ENCODE peak calls at places on chromosome 16, in six cellular contexts. U, A, X, K, Y and T are unnamed samples.

GRCh38 chr16:77385481-77385880 is 49.4 kb downstream of the ADAMTS18 start:
- DNase-seq in K (no peak), U (no peak), X (no peak), A (no peak), Y (no peak), T (no peak)

GRCh38 chr16:74740795-74741304 is 33.8 kb downstream of the FA2H start:
- DNase-seq in A (no peak), Y (no peak), X (peak), K (peak), U (no peak), T (peak)

GRCh38 chr16:3950343-3951193 is 70.1 kb upstream of the CREBBP start:
- DNase-seq in A (peak), Y (peak), X (peak), K (peak), U (no peak), T (peak)

GRCh38 chr16:80759419-80760162 is 44.8 kb downstream of the CDYL2 start:
- DNase-seq in U (no peak), A (no peak), X (no peak), K (no peak), Y (no peak), T (no peak)

GRCh38 chr16:1933097-1933661 is 9.8 kb downstream of the MSRB1 start:
- DNase-seq in K (no peak), Y (no peak), U (no peak), A (no peak), X (no peak), T (no peak)

GRCh38 chr16:30621765-30622164 is 11.6 kb upstream of the ZNF689 start:
- DNase-seq in U (no peak), K (no peak), A (no peak), Y (no peak), X (no peak), T (no peak)

GRCh38 chr16:73043828-73044493 is 4.0 kb downstream of the ZFHX3 start:
- DNase-seq in K (no peak), U (no peak), Y (no peak), A (no peak), X (no peak), T (no peak)

GRCh38 chr16:61797960-61798359 is 238.3 kb downstream of the CDH8 start:
- DNase-seq in K (no peak), Y (no peak), A (no peak), X (no peak), U (no peak), T (no peak)

GRCh38 chr16:86877108-86877507 is 298.8 kb downstream of the FOXL1 start:
- DNase-seq in A (no peak), X (no peak), U (no peak), Y (no peak), K (no peak), T (no peak)

GRCh38 chr16:86946396-86946795 is 368.0 kb downstream of the FOXL1 start:
- DNase-seq in U (no peak), A (peak), X (no peak), Y (no peak), K (no peak), T (no peak)

GRCh38 chr16:69711115-69711740 is 15.1 kb downstream of the NQO1 start:
- DNase-seq in U (no peak), X (peak), A (no peak), Y (peak), K (peak), T (peak)

GRCh38 chr16:49600541-49600940 is 226.9 kb downstream of the C16orf78 start:
- DNase-seq in A (no peak), X (no peak), Y (no peak), K (no peak), U (no peak), T (no peak)

GRCh38 chr16:80802902-80803301 is 1.5 kb downstream of the CDYL2 start:
- DNase-seq in Y (no peak), A (no peak), K (no peak), U (no peak), X (no peak), T (no peak)

GRCh38 chr16:17387226-17387625 is 83.5 kb downstream of the XYLT1 start:
- DNase-seq in U (no peak), Y (no peak), X (no peak), K (peak), A (no peak), T (no peak)

GRCh38 chr16:24668481-24669001 is 60.9 kb upstream of the TNRC6A start:
- DNase-seq in Y (peak), A (peak), U (peak), K (no peak), X (peak), T (no peak)

GRCh38 chr16:70390774-70391173 is 44.1 kb downstream of the DDX19A start:
- DNase-seq in K (no peak), X (peak), Y (no peak), U (no peak), A (no peak), T (peak)

GRCh38 chr16:21599994-21600773 is 807 bp downstream of the METTL9 start:
- DNase-seq in X (no peak), Y (no peak), K (no peak), A (peak), U (no peak), T (peak)

GRCh38 chr16:56203052-56203451 is 11.8 kb downstream of the GNAO1 start:
- DNase-seq in X (no peak), U (peak), A (peak), K (peak), Y (no peak), T (no peak)

GRCh38 chr16:12095275-12096161 is 119.0 kb downstream of the SNX29 start:
- DNase-seq in X (peak), Y (no peak), A (peak), K (peak), U (peak), T (peak)

GRCh38 chr16:89478576-89479221 is 11.7 kb downstream of the ANKRD11 start:
- DNase-seq in K (no peak), U (no peak), X (no peak), A (peak), Y (no peak), T (no peak)

GRCh38 chr16:71746442-71747046 is 22.0 kb upstream of the PHLPP2 start:
- DNase-seq in U (no peak), A (peak), X (no peak), K (peak), Y (no peak), T (no peak)

GRCh38 chr16:88409296-88410065 is 26.7 kb downstream of the ZNF469 start:
- DNase-seq in Y (no peak), X (no peak), U (no peak), K (no peak), A (no peak), T (no peak)

GRCh38 chr16:15046692-15047376 is 9.0 kb downstream of the NTAN1 start:
- DNase-seq in K (no peak), U (no peak), A (no peak), X (no peak), Y (no peak), T (no peak)

GRCh38 chr16:80174416-80174815 is 366.4 kb upstream of the DYNLRB2 start:
- DNase-seq in U (no peak), K (no peak), X (no peak), A (peak), Y (peak), T (no peak)

GRCh38 chr16:27701381-27701780 is 151.4 kb downstream of the KATNIP start:
- DNase-seq in Y (no peak), U (no peak), X (no peak), A (no peak), K (no peak), T (no peak)

GRCh38 chr16:1428511-1428910 is 2.4 kb upstream of the PERCC1 start:
- DNase-seq in Y (no peak), X (no peak), U (peak), K (peak), A (peak), T (no peak)

GRCh38 chr16:47613251-47613650 is 152.1 kb downstream of the PHKB start:
- DNase-seq in K (no peak), U (no peak), Y (no peak), A (peak), X (no peak), T (no peak)

GRCh38 chr16:54269461-54269860 is 17.1 kb downstream of the IRX3 start:
- DNase-seq in Y (no peak), U (no peak), K (no peak), A (no peak), X (no peak), T (no peak)

GRCh38 chr16:69311533-69312388 is 611 bp downstream of the VPS4A start:
- DNase-seq in A (peak), U (peak), X (no peak), Y (no peak), K (peak), T (no peak)

GRCh38 chr16:1793578-1794220 is at the start of gene IGFALS:
- DNase-seq in Y (no peak), X (no peak), K (peak), A (no peak), U (no peak), T (peak)

GRCh38 chr16:16042076-16042475 is 92.7 kb downstream of the ABCC1 start:
- DNase-seq in K (no peak), A (peak), X (no peak), U (no peak), Y (peak), T (peak)

GRCh38 chr16:559411-560207 is 585 bp upstream of the PRR35 start:
- DNase-seq in Y (no peak), A (no peak), U (no peak), X (no peak), K (no peak), T (no peak)

GRCh38 chr16:13305019-13305755 is 403.8 kb downstream of the SHISA9 start:
- DNase-seq in U (no peak), X (no peak), A (no peak), Y (no peak), K (no peak), T (no peak)

GRCh38 chr16:67537270-67537635 is 8.6 kb downstream of the RIPOR1 start:
- DNase-seq in A (peak), U (peak), K (peak), X (peak), Y (no peak), T (peak)

GRCh38 chr16:11407047-11407982 is 62.1 kb downstream of the RMI2 start:
- DNase-seq in X (peak), U (peak), K (peak), A (peak), Y (peak), T (peak)